ENCODE peak calls at places on chromosome X, in eight cellular contexts. One of them, this sample, is unnamed.
A peak's percentile ranks its signal among the peaks of the same experiment; 100 is the strongest.

GRCh38 chrX:151391722-151392121 is 5.3 kb upstream of the VMA21 start:
- DNase-seq in posterior cingulate gyrus: no peak
- DNase-seq in neural crest cell: no peak
- DNase-seq in Right ventricle myocardium superior: no peak
- DNase-seq in HCT116: no peak
- DNase-seq in mesenchymal stem cell: no peak
- DNase-seq in GM12891: no peak
- DNase-seq in NCI-H748 treated with DMSO at 0.1 percent for 48 hours: no peak
- DNase-seq in this sample: no peak

GRCh38 chrX:3268804-3269203 is 77.6 kb downstream of the MXRA5 start:
- DNase-seq in Right ventricle myocardium superior: no peak
- DNase-seq in neural crest cell: no peak
- DNase-seq in HCT116: no peak
- DNase-seq in posterior cingulate gyrus: no peak
- DNase-seq in GM12891: no peak
- DNase-seq in NCI-H748 treated with DMSO at 0.1 percent for 48 hours: no peak
- DNase-seq in mesenchymal stem cell: peak; percentile 45
- DNase-seq in this sample: no peak

GRCh38 chrX:13473666-13474516 is 95.5 kb upstream of the EGFL6 start:
- DNase-seq in neural crest cell: no peak
- DNase-seq in Right ventricle myocardium superior: no peak
- DNase-seq in HCT116: no peak
- DNase-seq in posterior cingulate gyrus: no peak
- DNase-seq in mesenchymal stem cell: no peak
- DNase-seq in GM12891: no peak
- DNase-seq in NCI-H748 treated with DMSO at 0.1 percent for 48 hours: no peak
- DNase-seq in this sample: no peak

GRCh38 chrX:151009582-151009981 is 26.4 kb downstream of the HMGB3 start:
- DNase-seq in mesenchymal stem cell: no peak
- DNase-seq in NCI-H748 treated with DMSO at 0.1 percent for 48 hours: no peak
- DNase-seq in neural crest cell: no peak
- DNase-seq in HCT116: no peak
- DNase-seq in GM12891: no peak
- DNase-seq in Right ventricle myocardium superior: no peak
- DNase-seq in posterior cingulate gyrus: no peak
- DNase-seq in this sample: no peak

GRCh38 chrX:74195605-74196004 is 108.4 kb upstream of the ZCCHC13 start:
- DNase-seq in mesenchymal stem cell: no peak
- DNase-seq in HCT116: no peak
- DNase-seq in GM12891: no peak
- DNase-seq in NCI-H748 treated with DMSO at 0.1 percent for 48 hours: no peak
- DNase-seq in Right ventricle myocardium superior: peak; percentile 53
- DNase-seq in posterior cingulate gyrus: no peak
- DNase-seq in neural crest cell: no peak
- DNase-seq in this sample: no peak

GRCh38 chrX:39855748-39856129 is 242.0 kb downstream of the BCOR start:
- DNase-seq in posterior cingulate gyrus: no peak
- DNase-seq in GM12891: no peak
- DNase-seq in Right ventricle myocardium superior: no peak
- DNase-seq in NCI-H748 treated with DMSO at 0.1 percent for 48 hours: peak; percentile 76
- DNase-seq in neural crest cell: no peak
- DNase-seq in mesenchymal stem cell: peak; percentile 53
- DNase-seq in HCT116: peak; percentile 19
- DNase-seq in this sample: peak; percentile 87

GRCh38 chrX:100409316-100410082 is 574 bp downstream of the PCDH19 start:
- DNase-seq in Right ventricle myocardium superior: no peak
- DNase-seq in mesenchymal stem cell: peak; percentile 3
- DNase-seq in GM12891: no peak
- DNase-seq in posterior cingulate gyrus: peak; percentile 82
- DNase-seq in neural crest cell: no peak
- DNase-seq in HCT116: no peak
- DNase-seq in NCI-H748 treated with DMSO at 0.1 percent for 48 hours: no peak
- DNase-seq in this sample: no peak

GRCh38 chrX:114152130-114152529 is 431.8 kb upstream of the HTR2C start:
- DNase-seq in neural crest cell: no peak
- DNase-seq in mesenchymal stem cell: peak; percentile 82
- DNase-seq in Right ventricle myocardium superior: no peak
- DNase-seq in NCI-H748 treated with DMSO at 0.1 percent for 48 hours: no peak
- DNase-seq in GM12891: no peak
- DNase-seq in HCT116: peak; percentile 65
- DNase-seq in posterior cingulate gyrus: no peak
- DNase-seq in this sample: no peak

GRCh38 chrX:107537815-107538214 is 88.4 kb downstream of the FRMPD3 start:
- DNase-seq in posterior cingulate gyrus: no peak
- DNase-seq in mesenchymal stem cell: peak; percentile 46
- DNase-seq in neural crest cell: peak; percentile 8
- DNase-seq in GM12891: no peak
- DNase-seq in Right ventricle myocardium superior: no peak
- DNase-seq in HCT116: peak; percentile 31
- DNase-seq in NCI-H748 treated with DMSO at 0.1 percent for 48 hours: peak; percentile 32
- DNase-seq in this sample: no peak

GRCh38 chrX:24842486-24842885 is 148.8 kb downstream of the POLA1 start:
- DNase-seq in Right ventricle myocardium superior: no peak
- DNase-seq in HCT116: no peak
- DNase-seq in mesenchymal stem cell: no peak
- DNase-seq in NCI-H748 treated with DMSO at 0.1 percent for 48 hours: no peak
- DNase-seq in neural crest cell: no peak
- DNase-seq in GM12891: no peak
- DNase-seq in posterior cingulate gyrus: no peak
- DNase-seq in this sample: no peak

GRCh38 chrX:154136627-154137161 is 7.3 kb upstream of the OPN1LW start:
- DNase-seq in NCI-H748 treated with DMSO at 0.1 percent for 48 hours: peak; percentile 20
- DNase-seq in mesenchymal stem cell: peak; percentile 59
- DNase-seq in HCT116: peak; percentile 21
- DNase-seq in Right ventricle myocardium superior: peak; percentile 78
- DNase-seq in neural crest cell: peak; percentile 71
- DNase-seq in posterior cingulate gyrus: peak; percentile 86
- DNase-seq in GM12891: peak; percentile 64
- DNase-seq in this sample: peak; percentile 23